ENCODE peak calls at places on chromosome 11, in six cellular contexts. B is aorta; W is stomach; S is IMR-90; I is CD8-positive, alpha-beta memory T cell; X is RWPE2. T is an unnamed sample.

GRCh38 chr11:107593941-107594340 is 3.0 kb downstream of the ELMOD1 start:
- DNase-seq in B (no peak), W (no peak), S (no peak), I (no peak), X (no peak), T (no peak)

GRCh38 chr11:68287419-68287818 is 15.6 kb upstream of the C11orf24 start:
- DNase-seq in B (no peak), W (no peak), S (no peak), I (no peak), X (no peak), T (no peak)

GRCh38 chr11:2206291-2206690 is 34.7 kb upstream of the TH start:
- DNase-seq in B (peak), W (peak), S (no peak), I (no peak), X (peak), T (no peak)

GRCh38 chr11:74989269-74989655 is 529 bp downstream of the NEU3 start:
- DNase-seq in B (no peak), W (no peak), S (peak), I (no peak), X (no peak), T (no peak)

GRCh38 chr11:31412946-31413345 is 43.3 kb downstream of the DNAJC24 start:
- DNase-seq in B (no peak), W (no peak), S (peak), I (no peak), X (no peak), T (no peak)

GRCh38 chr11:36793542-36793926 is 195.5 kb upstream of the RAG2 start:
- DNase-seq in B (no peak), W (no peak), S (no peak), I (no peak), X (no peak), T (no peak)

GRCh38 chr11:44604171-44604581 is 38.7 kb downstream of the CD82 start:
- DNase-seq in B (peak), W (no peak), S (peak), I (no peak), X (no peak), T (no peak)

GRCh38 chr11:106495046-106495445 is 417.6 kb downstream of the AASDHPPT start:
- DNase-seq in B (no peak), W (no peak), S (peak), I (no peak), X (no peak), T (no peak)

GRCh38 chr11:67439321-67440228 is 2.1 kb upstream of the PTPRCAP start:
- DNase-seq in B (peak), W (peak), S (no peak), I (no peak), X (peak), T (no peak)

GRCh38 chr11:30431127-30431814 is 108.4 kb downstream of the ARL14EP start:
- DNase-seq in B (no peak), W (no peak), S (no peak), I (no peak), X (no peak), T (no peak)

GRCh38 chr11:69217276-69218105 is 61.8 kb downstream of the SMIM38 start:
- DNase-seq in B (peak), W (peak), S (no peak), I (no peak), X (no peak), T (no peak)

GRCh38 chr11:118263694-118264567 is at the start of gene MPZL2:
- DNase-seq in B (no peak), W (peak), S (no peak), I (no peak), X (peak), T (no peak)

GRCh38 chr11:118263109-118263508 is 988 bp downstream of the MPZL2 start:
- DNase-seq in B (no peak), W (no peak), S (no peak), I (no peak), X (no peak), T (no peak)

GRCh38 chr11:118265954-118266353 is 1.9 kb upstream of the MPZL2 start:
- DNase-seq in B (no peak), W (peak), S (no peak), I (no peak), X (peak), T (no peak)

GRCh38 chr11:118267486-118267885 is 3.4 kb upstream of the MPZL2 start:
- DNase-seq in B (no peak), W (no peak), S (no peak), I (no peak), X (no peak), T (no peak)

GRCh38 chr11:118264568-118265470 is 722 bp upstream of the MPZL2 start:
- DNase-seq in B (no peak), W (no peak), S (no peak), I (no peak), X (no peak), T (no peak)
- H3K4me3 ChIP-seq in B (no peak), W (peak), S (no peak), I (peak), X (peak), T (no peak)

GRCh38 chr11:6655790-6656580 is at the start of gene DCHS1:
- DNase-seq in B (peak), W (no peak), S (no peak), I (no peak), X (no peak), T (no peak)
- H3K27ac ChIP-seq in B (peak), W (peak), S (peak), I (no peak), X (no peak), T (peak)

GRCh38 chr11:130170345-130170744 is 10.8 kb downstream of the ST14 start:
- DNase-seq in B (no peak), W (no peak), S (no peak), I (no peak), X (no peak), T (no peak)

GRCh38 chr11:130171534-130171933 is 12.0 kb downstream of the ST14 start:
- DNase-seq in B (no peak), W (no peak), S (no peak), I (no peak), X (no peak), T (no peak)

GRCh38 chr11:130166457-130166784 is 6.8 kb downstream of the ST14 start:
- DNase-seq in B (no peak), W (peak), S (peak), I (no peak), X (peak), T (no peak)

GRCh38 chr11:130165601-130166456 is 6.2 kb downstream of the ST14 start:
- DNase-seq in B (no peak), W (no peak), S (no peak), I (no peak), X (no peak), T (no peak)

GRCh38 chr11:130168105-130168504 is 8.5 kb downstream of the ST14 start:
- DNase-seq in B (no peak), W (no peak), S (peak), I (no peak), X (no peak), T (no peak)
- H3K4me3 ChIP-seq in B (no peak), W (no peak), S (no peak), I (no peak), X (no peak), T (no peak)

DNA sequence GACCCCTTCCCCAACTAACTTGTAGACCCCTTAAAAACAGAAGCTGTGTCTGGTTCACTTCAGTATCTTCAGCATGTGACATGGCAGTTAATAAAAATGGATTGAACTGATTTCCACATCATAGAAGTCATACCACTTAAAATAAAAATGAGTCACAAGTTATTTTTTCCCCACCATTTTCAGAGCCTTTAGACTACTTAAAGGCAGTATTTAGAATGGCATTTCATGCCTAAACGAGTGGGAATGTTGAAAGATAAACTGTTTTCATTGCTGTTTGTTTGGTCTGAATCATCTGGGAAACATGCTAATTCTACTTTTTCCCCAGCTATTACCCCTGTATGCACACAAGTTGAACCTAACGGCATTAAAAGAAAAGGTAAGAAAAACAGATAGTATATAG is 324.0 kb downstream of the RAB38 start:
- DNase-seq in B (no peak), W (no peak), S (peak), I (no peak), X (no peak), T (no peak)
- H3K27ac ChIP-seq in B (no peak), W (no peak), S (no peak), I (no peak), X (no peak), T (no peak)

GRCh38 chr11:8807544-8808225 is 103.3 kb upstream of the AKIP1 start:
- DNase-seq in B (no peak), W (peak), S (peak), I (no peak), X (no peak), T (peak)

GRCh38 chr11:8809605-8810272 is 101.2 kb upstream of the AKIP1 start:
- DNase-seq in B (no peak), W (no peak), S (no peak), I (no peak), X (no peak), T (no peak)

GRCh38 chr11:8808226-8808585 is 102.8 kb upstream of the AKIP1 start:
- DNase-seq in B (no peak), W (no peak), S (no peak), I (no peak), X (no peak), T (no peak)

GRCh38 chr11:8810331-8811301 is 100.4 kb upstream of the AKIP1 start:
- DNase-seq in B (peak), W (peak), S (peak), I (no peak), X (peak), T (peak)

GRCh38 chr11:8809185-8809584 is 101.8 kb upstream of the AKIP1 start:
- DNase-seq in B (no peak), W (no peak), S (no peak), I (no peak), X (no peak), T (no peak)
- H3K4me3 ChIP-seq in B (peak), W (peak), S (peak), I (no peak), X (peak), T (peak)

GRCh38 chr11:19510468-19510867 is 202.2 kb upstream of the NAV2 start:
- DNase-seq in B (no peak), W (no peak), S (no peak), I (no peak), X (no peak), T (no peak)
- H3K27ac ChIP-seq in B (no peak), W (no peak), S (no peak), I (no peak), X (no peak), T (no peak)

GRCh38 chr11:73596547-73596946 is 1.4 kb downstream of the FAM168A start:
- DNase-seq in B (no peak), W (no peak), S (no peak), I (no peak), X (no peak), T (no peak)
- H3K4me3 ChIP-seq in B (no peak), W (peak), S (peak), I (peak), X (no peak), T (peak)

DNA sequence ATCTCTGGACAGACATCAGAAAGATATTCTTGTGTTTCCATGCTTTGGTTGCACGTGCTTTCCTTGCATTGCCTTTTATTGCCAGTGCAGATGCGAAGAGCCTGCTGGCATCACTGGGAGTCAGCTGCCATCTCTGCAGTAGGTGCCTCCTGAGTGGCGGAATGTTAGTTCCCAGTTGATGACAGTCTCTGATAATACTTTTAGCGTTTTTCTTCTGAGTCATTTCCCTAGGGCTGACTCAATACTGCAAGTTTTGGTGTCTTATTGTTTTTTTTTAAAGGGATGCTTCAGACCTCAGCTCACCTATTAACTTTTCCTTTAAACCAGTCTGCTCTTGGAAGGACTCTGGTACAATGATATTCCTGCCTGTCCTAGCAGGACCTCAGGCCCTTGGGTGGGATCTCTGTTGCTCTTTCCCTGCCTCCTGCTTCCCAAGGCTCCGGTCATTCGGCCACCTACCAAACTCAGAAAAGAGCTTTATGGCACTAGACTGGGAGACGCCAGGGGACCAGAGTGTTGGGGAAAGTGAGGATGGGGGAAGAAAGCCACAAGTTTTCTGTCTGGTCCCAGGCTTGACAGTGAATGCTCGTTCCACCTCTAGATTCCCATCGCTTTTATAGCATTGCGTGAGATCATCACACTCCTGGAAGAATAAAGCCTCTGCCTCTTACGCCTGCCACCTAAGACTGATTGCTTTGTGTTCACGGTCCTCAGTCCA is 308.7 kb downstream of the DDX10 start:
- DNase-seq in B (no peak), W (no peak), S (peak), I (no peak), X (no peak), T (no peak)
- H3K27ac ChIP-seq in B (no peak), W (no peak), S (peak), I (no peak), X (peak), T (peak)

GRCh38 chr11:27719575-27719925 is 19.3 kb upstream of the BDNF start:
- DNase-seq in B (no peak), W (no peak), S (no peak), I (no peak), X (no peak), T (no peak)

GRCh38 chr11:27717801-27718229 is 17.6 kb upstream of the BDNF start:
- DNase-seq in B (no peak), W (no peak), S (no peak), I (no peak), X (no peak), T (no peak)

GRCh38 chr11:27717377-27717776 is 17.1 kb upstream of the BDNF start:
- DNase-seq in B (no peak), W (no peak), S (no peak), I (no peak), X (no peak), T (no peak)

GRCh38 chr11:27718853-27719574 is 18.8 kb upstream of the BDNF start:
- DNase-seq in B (peak), W (no peak), S (peak), I (no peak), X (no peak), T (no peak)

DNA sequence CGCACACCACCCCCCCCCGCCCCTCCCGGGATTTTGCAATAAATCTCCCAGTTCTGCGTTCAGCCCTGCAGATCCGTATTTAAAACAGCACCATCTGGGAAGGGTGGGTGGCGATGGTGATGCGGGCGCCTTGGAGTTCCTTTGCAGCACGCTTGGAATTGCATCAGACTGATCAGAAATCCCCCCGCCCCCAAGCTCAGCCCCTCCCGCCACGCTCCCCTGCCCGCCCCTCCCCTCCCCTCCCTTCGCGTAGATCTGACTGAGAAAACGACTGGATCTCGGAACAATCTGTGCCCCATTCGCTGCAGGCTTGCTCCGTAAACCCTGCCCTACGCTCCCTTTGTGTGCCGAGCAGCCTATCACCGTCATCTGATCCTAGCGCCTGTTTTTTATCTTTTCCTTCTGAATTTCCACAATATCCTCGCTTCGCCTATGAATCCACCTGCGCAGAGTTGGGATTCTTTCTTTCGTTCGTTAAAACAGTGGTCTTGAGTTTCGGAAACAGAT is 18.1 kb upstream of the BDNF start:
- DNase-seq in B (peak), W (no peak), S (peak), I (no peak), X (peak), T (no peak)
- H3K4me3 ChIP-seq in B (peak), W (peak), S (peak), I (no peak), X (peak), T (peak)